ENCODE peak calls at places on chromosomes 1 and 21, in nine cellular contexts. H, F, M, E, U, N, G, A and S are unnamed samples.

GRCh38 chr21:45981641-45982255 is at the start of gene COL6A1:
- DNase-seq in U (peak), H (peak), F (no peak), E (no peak), N (peak), M (no peak), G (peak), A (peak), S (peak)

GRCh38 chr1:36354486-36354885 is 31.0 kb upstream of the EVA1B start:
- DNase-seq in A (no peak), U (no peak), M (no peak), E (no peak), N (no peak), H (no peak), G (no peak), F (no peak), S (no peak)

GRCh38 chr1:236495359-236496120 is 28.2 kb upstream of the LGALS8 start:
- DNase-seq in H (no peak), E (no peak), A (no peak), G (no peak), U (no peak), F (no peak), N (no peak), M (no peak), S (peak)

GRCh38 chr1:232382671-232383070 is 247.3 kb downstream of the SIPA1L2 start:
- DNase-seq in M (no peak), N (no peak), H (no peak), G (no peak), U (no peak), A (no peak), F (no peak), E (no peak), S (no peak)

GRCh38 chr1:231188072-231188471 is 26.2 kb downstream of the TRIM67 start:
- DNase-seq in N (no peak), G (no peak), M (no peak), A (no peak), E (no peak), F (no peak), U (no peak), H (no peak), S (no peak)

GRCh38 chr21:25670726-25671125 is 31.7 kb downstream of the JAM2 start:
- DNase-seq in G (no peak), A (no peak), F (no peak), E (no peak), U (no peak), M (no peak), N (no peak), H (no peak), S (no peak)

GRCh38 chr1:200409203-200409760 is 554 bp downstream of the ZNF281 start:
- DNase-seq in H (no peak), U (peak), A (peak), E (no peak), M (no peak), F (no peak), G (peak), N (peak), S (peak)

GRCh38 chr1:218348628-218349185 is 3.6 kb downstream of the TGFB2 start:
- DNase-seq in F (no peak), M (no peak), E (no peak), A (no peak), H (no peak), U (no peak), G (no peak), N (no peak), S (no peak)

GRCh38 chr1:152225678-152226077 is 1.7 kb upstream of the HRNR start:
- DNase-seq in N (no peak), A (no peak), M (no peak), F (no peak), U (no peak), H (no peak), G (no peak), E (no peak), S (no peak)

GRCh38 chr1:157115429-157115838 is 15.8 kb upstream of the ETV3L start:
- DNase-seq in F (no peak), E (no peak), G (peak), N (no peak), U (peak), M (no peak), A (no peak), H (peak), S (no peak)

GRCh38 chr1:53524428-53525400 is 65.5 kb downstream of the DMRTB1 start:
- DNase-seq in M (no peak), E (no peak), H (no peak), G (peak), A (peak), F (no peak), U (no peak), N (peak), S (peak)

GRCh38 chr1:51719146-51719545 is 102.3 kb downstream of the OSBPL9 start:
- DNase-seq in G (no peak), H (no peak), U (no peak), A (no peak), F (no peak), M (no peak), E (no peak), N (no peak), S (no peak)

GRCh38 chr1:89310505-89310904 is 37.8 kb upstream of the GBP5 start:
- DNase-seq in U (no peak), N (no peak), F (no peak), H (no peak), G (no peak), E (no peak), A (no peak), M (no peak), S (no peak)

GRCh38 chr1:95742591-95743089 is 508.6 kb downstream of the RWDD3 start:
- DNase-seq in N (peak), U (no peak), G (no peak), A (no peak), M (no peak), E (no peak), F (no peak), H (no peak), S (peak)

GRCh38 chr1:29461115-29461739 is 224.9 kb downstream of the PTPRU start:
- DNase-seq in U (peak), F (no peak), E (no peak), H (peak), G (peak), A (no peak), N (no peak), M (no peak), S (no peak)

GRCh38 chr1:58818075-58818474 is 34.2 kb upstream of the JUN start:
- DNase-seq in F (no peak), U (no peak), A (no peak), E (no peak), M (no peak), N (no peak), H (no peak), G (no peak), S (peak)

GRCh38 chr1:83725735-83726360 is 273.1 kb downstream of the TTLL7 start:
- DNase-seq in A (no peak), G (no peak), U (no peak), M (no peak), H (no peak), E (no peak), F (no peak), N (no peak), S (no peak)

GRCh38 chr1:6585081-6585722 is 5.4 kb downstream of the ZBTB48 start:
- DNase-seq in M (no peak), H (no peak), N (no peak), F (no peak), E (no peak), A (no peak), G (no peak), U (no peak), S (no peak)

GRCh38 chr1:67610450-67610849 is 74.6 kb upstream of the GADD45A start:
- DNase-seq in F (no peak), H (no peak), N (no peak), A (no peak), E (no peak), M (no peak), G (no peak), U (no peak), S (no peak)

GRCh38 chr1:76122260-76122659 is 47.7 kb downstream of the ST6GALNAC3 start:
- DNase-seq in U (no peak), F (no peak), N (no peak), E (no peak), G (no peak), A (no peak), H (no peak), M (no peak), S (no peak)

GRCh38 chr1:203420220-203420705 is 55.3 kb upstream of the PRELP start:
- DNase-seq in G (no peak), E (no peak), N (no peak), M (no peak), U (no peak), A (no peak), H (no peak), F (no peak), S (no peak)

GRCh38 chr21:21163904-21164303 is 165.7 kb downstream of the NCAM2 start:
- DNase-seq in M (peak), U (no peak), E (peak), G (peak), N (peak), A (no peak), F (peak), H (no peak), S (peak)

GRCh38 chr21:38815060-38815405 is 9.3 kb downstream of the ETS2 start:
- DNase-seq in U (no peak), H (no peak), N (no peak), E (no peak), F (no peak), A (no peak), M (no peak), G (no peak), S (no peak)

GRCh38 chr1:1899266-1899966 is 8.5 kb upstream of the GNB1 start:
- DNase-seq in U (peak), E (no peak), G (no peak), N (no peak), M (no peak), F (no peak), H (no peak), A (peak), S (peak)

GRCh38 chr1:153790282-153790995 is 15.2 kb downstream of the SLC27A3 start:
- DNase-seq in U (no peak), A (no peak), G (peak), M (no peak), H (peak), F (no peak), N (peak), E (no peak), S (peak)

GRCh38 chr21:31559368-31560119 is 99.9 kb upstream of the SOD1 start:
- DNase-seq in N (peak), F (no peak), G (peak), U (peak), A (peak), H (peak), M (peak), E (peak), S (peak)

GRCh38 chr1:27602510-27603319 is 1.2 kb downstream of the AHDC1 start:
- DNase-seq in G (peak), F (no peak), U (peak), E (peak), N (peak), H (peak), M (no peak), A (peak), S (peak)

GRCh38 chr1:230340778-230341546 is 85.2 kb downstream of the PGBD5 start:
- DNase-seq in U (no peak), G (no peak), N (peak), M (no peak), E (no peak), H (no peak), F (no peak), A (no peak), S (no peak)

GRCh38 chr1:197614916-197615692 is 160.2 kb downstream of the DENND1B start:
- DNase-seq in E (no peak), G (no peak), H (no peak), M (peak), U (no peak), F (peak), A (no peak), N (no peak), S (peak)

GRCh38 chr1:78004719-78005346 is at the start of gene DNAJB4:
- DNase-seq in F (peak), A (peak), E (peak), U (no peak), M (peak), G (peak), N (peak), H (no peak), S (peak)

GRCh38 chr1:18668750-18669404 is 38.2 kb downstream of the PAX7 start:
- DNase-seq in M (no peak), N (no peak), G (no peak), H (no peak), E (peak), U (no peak), F (no peak), A (no peak), S (no peak)

GRCh38 chr21:15283789-15284188 is 219.0 kb upstream of the NRIP1 start:
- DNase-seq in E (no peak), N (no peak), A (no peak), F (no peak), U (no peak), H (no peak), M (no peak), G (no peak), S (no peak)

GRCh38 chr1:34590211-34590623 is 164.6 kb upstream of the GJB5 start:
- DNase-seq in U (no peak), H (no peak), M (peak), E (no peak), G (no peak), F (no peak), A (no peak), N (no peak), S (peak)

GRCh38 chr1:174998569-174999215 is 1.1 kb upstream of the CACYBP start:
- DNase-seq in M (no peak), N (peak), E (peak), G (no peak), A (no peak), F (peak), U (no peak), H (peak), S (peak)

GRCh38 chr1:9086796-9087195 is 17.4 kb upstream of the SLC2A5 start:
- DNase-seq in A (no peak), N (no peak), H (no peak), F (no peak), U (no peak), M (no peak), E (no peak), G (no peak), S (no peak)

GRCh38 chr1:213772142-213772541 is 215.6 kb upstream of the PROX1 start:
- DNase-seq in F (no peak), N (no peak), A (no peak), E (no peak), H (no peak), G (no peak), U (no peak), M (no peak), S (no peak)

GRCh38 chr1:24266398-24266941 is 52.7 kb upstream of the GRHL3 start:
- DNase-seq in E (peak), M (no peak), H (no peak), A (no peak), G (no peak), F (no peak), N (no peak), U (no peak), S (peak)

GRCh38 chr21:44357064-44357837 is 3.8 kb downstream of the TRPM2 start:
- DNase-seq in F (no peak), H (no peak), M (no peak), U (no peak), N (no peak), G (no peak), A (no peak), E (no peak), S (peak)
- H3K27ac ChIP-seq in F (peak), H (no peak), M (no peak), U (no peak), N (no peak), G (no peak), A (no peak), E (no peak), S (no peak)

DNA sequence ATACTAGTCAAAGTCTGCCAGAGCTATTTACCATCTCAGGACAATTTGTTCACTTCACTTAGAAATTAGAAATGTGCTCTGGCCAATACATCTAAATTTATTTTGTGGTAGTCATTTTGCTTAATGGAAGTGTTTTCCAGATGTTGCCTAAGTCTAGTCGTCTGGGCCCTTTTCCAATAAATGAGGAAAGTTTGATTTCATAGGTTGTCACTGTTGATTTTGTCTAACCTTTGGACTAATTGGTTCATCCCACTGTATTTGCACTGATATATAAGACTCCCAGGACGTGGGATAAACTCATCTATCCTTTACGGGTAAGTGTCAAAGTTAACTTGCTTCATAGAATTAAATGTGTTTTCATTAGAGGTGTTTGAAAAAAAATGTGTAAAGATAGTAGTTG is 79.1 kb downstream of the TPR start:
- DNase-seq in N (no peak), G (no peak), F (no peak), H (no peak), U (no peak), E (no peak), A (no peak), M (no peak), S (no peak)
- H3K4me3 ChIP-seq in N (no peak), G (no peak), F (no peak), H (no peak), U (no peak), E (no peak), A (no peak), M (no peak), S (no peak)

DNA sequence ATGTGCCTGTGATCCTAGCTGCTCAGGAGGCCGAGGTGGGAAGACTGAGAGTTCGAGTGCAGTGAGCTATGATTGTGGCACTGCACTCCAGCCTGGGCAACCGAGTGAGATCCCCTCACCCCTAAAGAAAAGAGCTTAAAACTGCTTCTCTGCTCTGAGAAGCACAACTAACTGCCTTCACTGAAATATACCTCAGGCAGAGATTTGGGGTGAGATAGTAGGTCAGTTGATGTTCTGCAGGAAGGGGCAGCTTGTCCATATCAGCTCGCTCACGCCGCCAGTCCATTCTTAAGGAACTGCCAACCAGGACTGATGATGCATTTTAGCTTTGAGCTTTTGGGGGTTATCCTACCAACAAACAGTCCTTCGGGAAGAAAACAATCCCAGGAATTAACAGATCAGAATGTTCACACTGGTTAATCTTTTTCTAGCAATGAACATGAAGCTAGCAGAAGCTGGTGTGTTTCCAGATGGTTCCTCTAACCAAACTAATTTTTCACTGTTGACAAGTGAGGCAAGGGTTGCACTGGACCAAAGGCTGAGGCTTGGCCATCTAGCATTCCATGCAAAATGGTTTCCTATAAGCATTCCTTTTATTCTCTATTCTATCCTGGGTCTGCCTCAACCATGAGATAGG is 31.6 kb downstream of the LHX4 start:
- DNase-seq in U (no peak), M (no peak), G (no peak), H (no peak), F (no peak), E (no peak), N (no peak), A (no peak), S (no peak)
- H3K27ac ChIP-seq in U (no peak), M (no peak), G (no peak), H (no peak), F (no peak), E (no peak), N (no peak), A (no peak), S (no peak)

DNA sequence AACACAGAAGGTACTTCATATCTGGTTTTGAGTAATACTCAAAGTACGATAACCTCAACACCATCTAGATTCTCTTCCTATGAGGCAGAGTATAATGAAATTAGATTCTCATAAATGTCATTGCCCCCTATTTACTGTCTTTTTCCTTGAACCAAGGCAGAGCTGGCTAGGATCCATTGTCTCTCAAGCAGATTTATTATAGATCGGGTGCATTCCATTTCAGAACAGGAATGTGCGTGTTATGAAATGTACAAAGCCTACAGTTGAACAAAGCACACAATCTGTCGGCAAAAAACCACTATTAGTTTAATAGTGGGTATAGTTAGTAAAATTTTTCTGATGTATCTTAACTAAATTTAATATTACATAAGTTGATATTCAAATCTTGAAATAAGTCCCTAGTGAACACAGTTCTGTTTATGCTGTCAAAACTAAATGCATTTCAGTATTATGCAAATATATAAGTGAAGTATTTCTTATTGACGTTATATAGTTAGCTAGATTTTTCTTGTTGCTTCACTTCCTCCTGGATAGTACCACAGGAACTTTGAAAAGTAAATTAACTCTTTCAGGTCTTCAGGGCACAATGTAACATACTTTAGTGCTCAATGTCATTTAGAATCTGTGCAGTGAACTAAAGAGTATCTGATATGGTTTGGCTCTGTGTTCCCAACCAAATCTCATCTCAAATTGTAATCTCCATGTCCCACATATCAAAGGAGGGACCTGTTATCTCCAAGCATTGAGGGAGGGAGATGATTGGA is 92.1 kb downstream of the DDAH1 start:
- DNase-seq in H (no peak), U (no peak), M (no peak), G (no peak), F (no peak), A (no peak), E (no peak), N (no peak), S (no peak)
- H3K4me3 ChIP-seq in H (no peak), U (no peak), M (no peak), G (no peak), F (no peak), A (no peak), E (no peak), N (no peak), S (no peak)

GRCh38 chr1:20480261-20481157 is 5.5 kb downstream of the CAMK2N1 start:
- DNase-seq in U (no peak), N (no peak), F (no peak), H (no peak), M (no peak), A (no peak), G (no peak), E (peak), S (no peak)

GRCh38 chr1:20476260-20477038 is 9.6 kb downstream of the CAMK2N1 start:
- DNase-seq in M (no peak), N (peak), U (peak), G (no peak), A (peak), H (no peak), F (no peak), E (peak), S (peak)

GRCh38 chr1:20477355-20478071 is 8.5 kb downstream of the CAMK2N1 start:
- DNase-seq in G (peak), E (no peak), H (no peak), U (no peak), M (no peak), A (no peak), N (no peak), F (no peak), S (peak)

GRCh38 chr1:20479840-20480239 is 6.2 kb downstream of the CAMK2N1 start:
- DNase-seq in A (no peak), F (no peak), G (no peak), H (no peak), E (no peak), N (no peak), M (no peak), U (no peak), S (no peak)

DNA sequence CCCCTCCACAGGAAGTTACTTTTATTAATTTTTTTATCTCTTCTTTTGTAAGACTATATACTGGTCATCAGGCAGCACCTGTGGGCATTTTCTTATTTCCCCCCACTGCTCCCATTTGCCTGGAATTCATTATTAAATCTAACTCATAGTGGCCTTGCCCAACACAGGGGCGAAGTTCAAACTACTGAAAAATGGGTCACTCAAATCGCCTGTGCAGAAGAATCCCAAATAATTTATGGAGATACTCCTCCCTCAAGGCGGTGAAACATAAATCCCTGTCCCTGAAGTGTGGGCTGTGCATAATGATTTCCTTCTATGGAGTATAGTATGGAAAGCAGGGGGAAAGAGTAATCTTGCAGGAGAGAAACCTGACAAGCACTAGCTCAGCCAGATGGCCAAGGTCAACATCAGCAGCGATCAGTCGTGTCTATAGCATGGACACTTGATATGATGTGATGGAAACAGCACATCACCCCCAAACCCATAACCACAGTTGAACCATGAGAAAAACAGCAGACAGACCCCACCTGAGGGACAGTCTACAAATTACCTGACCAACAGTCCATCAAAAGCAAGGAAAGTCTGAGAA is 7.8 kb downstream of the CAMK2N1 start:
- DNase-seq in E (no peak), N (no peak), A (no peak), G (no peak), U (no peak), F (no peak), M (no peak), H (no peak), S (no peak)
- H3K27ac ChIP-seq in E (peak), N (no peak), A (no peak), G (peak), U (no peak), F (no peak), M (no peak), H (no peak), S (no peak)